ENCODE peak calls at places on chromosome 15, in nine cellular contexts. One of them, this sample, is unnamed.

GRCh38 chr15:93210995-93211394 is 122.0 kb upstream of the RGMA start:
- DNase-seq in mucosa of gallbladder: no peak
- DNase-seq in T-cell: no peak
- DNase-seq in activated T-cell treated with anti-CD3 and anti-CD28 coated beads for 24 hours: no peak
- DNase-seq in A549: no peak
- DNase-seq in occipital lobe: no peak
- DNase-seq in LoVo: no peak
- DNase-seq in stimulated activated CD8-positive, alpha-beta memory T cell treated with anti-CD3 and anti-CD28 coated beads, Interleukin-15, amount 100 ng/mL, for 24 hours: no peak
- DNase-seq in BJ: no peak
- DNase-seq in this sample: no peak

GRCh38 chr15:25989327-25989726 is 126.2 kb upstream of the ATP10A start:
- DNase-seq in occipital lobe: no peak
- DNase-seq in LoVo: no peak
- DNase-seq in stimulated activated CD8-positive, alpha-beta memory T cell treated with anti-CD3 and anti-CD28 coated beads, Interleukin-15, amount 100 ng/mL, for 24 hours: no peak
- DNase-seq in T-cell: no peak
- DNase-seq in activated T-cell treated with anti-CD3 and anti-CD28 coated beads for 24 hours: no peak
- DNase-seq in mucosa of gallbladder: no peak
- DNase-seq in BJ: no peak
- DNase-seq in A549: no peak
- DNase-seq in this sample: no peak

GRCh38 chr15:52294881-52295420 is 653 bp downstream of the MYO5C start:
- DNase-seq in mucosa of gallbladder: no peak
- DNase-seq in stimulated activated CD8-positive, alpha-beta memory T cell treated with anti-CD3 and anti-CD28 coated beads, Interleukin-15, amount 100 ng/mL, for 24 hours: no peak
- DNase-seq in occipital lobe: no peak
- DNase-seq in LoVo: no peak
- DNase-seq in T-cell: no peak
- DNase-seq in activated T-cell treated with anti-CD3 and anti-CD28 coated beads for 24 hours: no peak
- DNase-seq in A549: peak
- DNase-seq in BJ: no peak
- DNase-seq in this sample: no peak

GRCh38 chr15:63870043-63870394 is 36.3 kb upstream of the HERC1 start:
- DNase-seq in occipital lobe: no peak
- DNase-seq in T-cell: no peak
- DNase-seq in BJ: no peak
- DNase-seq in A549: no peak
- DNase-seq in activated T-cell treated with anti-CD3 and anti-CD28 coated beads for 24 hours: no peak
- DNase-seq in LoVo: peak
- DNase-seq in stimulated activated CD8-positive, alpha-beta memory T cell treated with anti-CD3 and anti-CD28 coated beads, Interleukin-15, amount 100 ng/mL, for 24 hours: no peak
- DNase-seq in mucosa of gallbladder: no peak
- DNase-seq in this sample: no peak

GRCh38 chr15:34203936-34204335 is 6.0 kb downstream of the KATNBL1 start:
- DNase-seq in mucosa of gallbladder: no peak
- DNase-seq in occipital lobe: no peak
- DNase-seq in LoVo: no peak
- DNase-seq in BJ: no peak
- DNase-seq in T-cell: no peak
- DNase-seq in stimulated activated CD8-positive, alpha-beta memory T cell treated with anti-CD3 and anti-CD28 coated beads, Interleukin-15, amount 100 ng/mL, for 24 hours: no peak
- DNase-seq in activated T-cell treated with anti-CD3 and anti-CD28 coated beads for 24 hours: no peak
- DNase-seq in A549: no peak
- DNase-seq in this sample: no peak

GRCh38 chr15:74802862-74803447 is 9.7 kb upstream of the LMAN1L start:
- DNase-seq in LoVo: no peak
- DNase-seq in stimulated activated CD8-positive, alpha-beta memory T cell treated with anti-CD3 and anti-CD28 coated beads, Interleukin-15, amount 100 ng/mL, for 24 hours: no peak
- DNase-seq in occipital lobe: no peak
- DNase-seq in activated T-cell treated with anti-CD3 and anti-CD28 coated beads for 24 hours: no peak
- DNase-seq in mucosa of gallbladder: no peak
- DNase-seq in BJ: no peak
- DNase-seq in T-cell: no peak
- DNase-seq in A549: no peak
- DNase-seq in this sample: no peak

GRCh38 chr15:71495381-71495780 is 315.0 kb upstream of the NR2E3 start:
- DNase-seq in occipital lobe: no peak
- DNase-seq in BJ: no peak
- DNase-seq in activated T-cell treated with anti-CD3 and anti-CD28 coated beads for 24 hours: no peak
- DNase-seq in mucosa of gallbladder: no peak
- DNase-seq in T-cell: no peak
- DNase-seq in stimulated activated CD8-positive, alpha-beta memory T cell treated with anti-CD3 and anti-CD28 coated beads, Interleukin-15, amount 100 ng/mL, for 24 hours: no peak
- DNase-seq in LoVo: no peak
- DNase-seq in A549: no peak
- DNase-seq in this sample: no peak

GRCh38 chr15:71447328-71448250 is 332.3 kb downstream of the THSD4 start:
- DNase-seq in occipital lobe: no peak
- DNase-seq in activated T-cell treated with anti-CD3 and anti-CD28 coated beads for 24 hours: no peak
- DNase-seq in stimulated activated CD8-positive, alpha-beta memory T cell treated with anti-CD3 and anti-CD28 coated beads, Interleukin-15, amount 100 ng/mL, for 24 hours: no peak
- DNase-seq in T-cell: no peak
- DNase-seq in LoVo: peak
- DNase-seq in mucosa of gallbladder: peak
- DNase-seq in A549: peak
- DNase-seq in BJ: no peak
- DNase-seq in this sample: no peak

GRCh38 chr15:101702077-101702476 is 22.2 kb downstream of the TARS3 start:
- DNase-seq in stimulated activated CD8-positive, alpha-beta memory T cell treated with anti-CD3 and anti-CD28 coated beads, Interleukin-15, amount 100 ng/mL, for 24 hours: no peak
- DNase-seq in activated T-cell treated with anti-CD3 and anti-CD28 coated beads for 24 hours: no peak
- DNase-seq in BJ: no peak
- DNase-seq in occipital lobe: no peak
- DNase-seq in A549: no peak
- DNase-seq in T-cell: no peak
- DNase-seq in LoVo: no peak
- DNase-seq in mucosa of gallbladder: no peak
- DNase-seq in this sample: no peak

GRCh38 chr15:41544650-41545015 is 576 bp upstream of the RPAP1 start:
- DNase-seq in A549: no peak
- DNase-seq in activated T-cell treated with anti-CD3 and anti-CD28 coated beads for 24 hours: no peak
- DNase-seq in BJ: peak
- DNase-seq in occipital lobe: peak
- DNase-seq in T-cell: peak
- DNase-seq in LoVo: no peak
- DNase-seq in mucosa of gallbladder: no peak
- DNase-seq in stimulated activated CD8-positive, alpha-beta memory T cell treated with anti-CD3 and anti-CD28 coated beads, Interleukin-15, amount 100 ng/mL, for 24 hours: no peak
- DNase-seq in this sample: no peak

GRCh38 chr15:63395730-63396545 is 14.3 kb upstream of the CA12 start:
- DNase-seq in LoVo: no peak
- DNase-seq in activated T-cell treated with anti-CD3 and anti-CD28 coated beads for 24 hours: no peak
- DNase-seq in BJ: no peak
- DNase-seq in occipital lobe: no peak
- DNase-seq in T-cell: no peak
- DNase-seq in mucosa of gallbladder: no peak
- DNase-seq in stimulated activated CD8-positive, alpha-beta memory T cell treated with anti-CD3 and anti-CD28 coated beads, Interleukin-15, amount 100 ng/mL, for 24 hours: no peak
- DNase-seq in A549: no peak
- DNase-seq in this sample: no peak

GRCh38 chr15:69060041-69060481 is 45.6 kb downstream of the NOX5 start:
- DNase-seq in A549: no peak
- DNase-seq in T-cell: no peak
- DNase-seq in stimulated activated CD8-positive, alpha-beta memory T cell treated with anti-CD3 and anti-CD28 coated beads, Interleukin-15, amount 100 ng/mL, for 24 hours: no peak
- DNase-seq in mucosa of gallbladder: peak
- DNase-seq in occipital lobe: no peak
- DNase-seq in BJ: no peak
- DNase-seq in LoVo: no peak
- DNase-seq in activated T-cell treated with anti-CD3 and anti-CD28 coated beads for 24 hours: no peak
- DNase-seq in this sample: no peak

GRCh38 chr15:40785158-40785557 is 15.4 kb downstream of the C15orf62 start:
- DNase-seq in A549: no peak
- DNase-seq in mucosa of gallbladder: no peak
- DNase-seq in BJ: no peak
- DNase-seq in stimulated activated CD8-positive, alpha-beta memory T cell treated with anti-CD3 and anti-CD28 coated beads, Interleukin-15, amount 100 ng/mL, for 24 hours: no peak
- DNase-seq in occipital lobe: no peak
- DNase-seq in LoVo: no peak
- DNase-seq in T-cell: no peak
- DNase-seq in activated T-cell treated with anti-CD3 and anti-CD28 coated beads for 24 hours: no peak
- DNase-seq in this sample: no peak

GRCh38 chr15:48875241-48875640 is 2.7 kb upstream of the EID1 start:
- DNase-seq in stimulated activated CD8-positive, alpha-beta memory T cell treated with anti-CD3 and anti-CD28 coated beads, Interleukin-15, amount 100 ng/mL, for 24 hours: no peak
- DNase-seq in mucosa of gallbladder: no peak
- DNase-seq in BJ: no peak
- DNase-seq in A549: no peak
- DNase-seq in LoVo: no peak
- DNase-seq in T-cell: no peak
- DNase-seq in occipital lobe: no peak
- DNase-seq in activated T-cell treated with anti-CD3 and anti-CD28 coated beads for 24 hours: no peak
- DNase-seq in this sample: no peak

GRCh38 chr15:73602444-73602843 is 30.7 kb downstream of the NPTN start:
- DNase-seq in A549: no peak
- DNase-seq in mucosa of gallbladder: no peak
- DNase-seq in T-cell: no peak
- DNase-seq in stimulated activated CD8-positive, alpha-beta memory T cell treated with anti-CD3 and anti-CD28 coated beads, Interleukin-15, amount 100 ng/mL, for 24 hours: no peak
- DNase-seq in activated T-cell treated with anti-CD3 and anti-CD28 coated beads for 24 hours: no peak
- DNase-seq in BJ: no peak
- DNase-seq in LoVo: no peak
- DNase-seq in occipital lobe: no peak
- DNase-seq in this sample: no peak

GRCh38 chr15:89429023-89429422 is 67.4 kb downstream of the RHCG start:
- DNase-seq in BJ: no peak
- DNase-seq in LoVo: peak
- DNase-seq in activated T-cell treated with anti-CD3 and anti-CD28 coated beads for 24 hours: no peak
- DNase-seq in T-cell: no peak
- DNase-seq in occipital lobe: no peak
- DNase-seq in mucosa of gallbladder: no peak
- DNase-seq in A549: no peak
- DNase-seq in stimulated activated CD8-positive, alpha-beta memory T cell treated with anti-CD3 and anti-CD28 coated beads, Interleukin-15, amount 100 ng/mL, for 24 hours: no peak
- DNase-seq in this sample: no peak

GRCh38 chr15:64656508-64656907 is 118.9 kb downstream of the RBPMS2 start:
- DNase-seq in A549: no peak
- DNase-seq in T-cell: no peak
- DNase-seq in BJ: no peak
- DNase-seq in LoVo: no peak
- DNase-seq in mucosa of gallbladder: no peak
- DNase-seq in activated T-cell treated with anti-CD3 and anti-CD28 coated beads for 24 hours: no peak
- DNase-seq in stimulated activated CD8-positive, alpha-beta memory T cell treated with anti-CD3 and anti-CD28 coated beads, Interleukin-15, amount 100 ng/mL, for 24 hours: no peak
- DNase-seq in occipital lobe: no peak
- DNase-seq in this sample: no peak

GRCh38 chr15:56795400-56795983 is 62.2 kb upstream of the ZNF280D start:
- DNase-seq in activated T-cell treated with anti-CD3 and anti-CD28 coated beads for 24 hours: no peak
- DNase-seq in T-cell: no peak
- DNase-seq in stimulated activated CD8-positive, alpha-beta memory T cell treated with anti-CD3 and anti-CD28 coated beads, Interleukin-15, amount 100 ng/mL, for 24 hours: no peak
- DNase-seq in occipital lobe: no peak
- DNase-seq in LoVo: no peak
- DNase-seq in BJ: no peak
- DNase-seq in A549: no peak
- DNase-seq in mucosa of gallbladder: no peak
- DNase-seq in this sample: no peak

GRCh38 chr15:78906310-78906608 is 33.6 kb downstream of the MORF4L1 start:
- DNase-seq in mucosa of gallbladder: no peak
- DNase-seq in activated T-cell treated with anti-CD3 and anti-CD28 coated beads for 24 hours: no peak
- DNase-seq in occipital lobe: no peak
- DNase-seq in A549: no peak
- DNase-seq in T-cell: no peak
- DNase-seq in stimulated activated CD8-positive, alpha-beta memory T cell treated with anti-CD3 and anti-CD28 coated beads, Interleukin-15, amount 100 ng/mL, for 24 hours: no peak
- DNase-seq in LoVo: no peak
- DNase-seq in BJ: peak
- DNase-seq in this sample: no peak

This sample was measured in stimulated activated naive CD8-positive, alpha-beta T cell treated with anti-CD3 and anti-CD28 coated beads, Interleukin-15, amount 100 ng/mL, for 72 hours.